ENCODE peak calls at places on chromosome 9, in four cellular contexts. R, E, Z and S are unnamed samples.

GRCh38 chr9:134617246-134617645 is 24.4 kb upstream of the COL5A1 start:
- DNase-seq in Z (peak), E (no peak), R (no peak), S (no peak)

GRCh38 chr9:90445391-90445790 is 197.2 kb downstream of the DIRAS2 start:
- DNase-seq in R (peak), E (no peak), Z (no peak), S (no peak)

GRCh38 chr9:16125637-16126036 is 572.8 kb downstream of the CCDC171 start:
- DNase-seq in R (no peak), E (no peak), Z (no peak), S (no peak)

GRCh38 chr9:105697871-105698270 is 3.5 kb downstream of the TMEM38B start:
- DNase-seq in E (no peak), Z (no peak), R (no peak), S (no peak)

GRCh38 chr9:2093920-2094597 is 78.9 kb downstream of the SMARCA2 start:
- DNase-seq in Z (peak), E (no peak), R (no peak), S (peak)

GRCh38 chr9:20524776-20525175 is 97.5 kb downstream of the MLLT3 start:
- DNase-seq in Z (peak), E (no peak), R (peak), S (no peak)

GRCh38 chr9:82021198-82021597 is 32.6 kb downstream of the SPATA31D1 start:
- DNase-seq in Z (no peak), R (no peak), E (no peak), S (peak)

GRCh38 chr9:3768698-3769458 is 243.1 kb upstream of the RFX3 start:
- DNase-seq in R (no peak), E (no peak), Z (no peak), S (peak)

GRCh38 chr9:133656211-133657119 is 20.3 kb downstream of the DBH start:
- DNase-seq in R (no peak), E (no peak), Z (no peak), S (no peak)

GRCh38 chr9:4739587-4740372 is 1.2 kb downstream of the AK3 start:
- DNase-seq in R (peak), Z (no peak), E (no peak), S (no peak)

GRCh38 chr9:6305954-6306563 is 22.1 kb upstream of the TPD52L3 start:
- DNase-seq in R (peak), E (no peak), Z (no peak), S (peak)

GRCh38 chr9:129237195-129237611 is 59.1 kb upstream of the IER5L start:
- DNase-seq in Z (no peak), E (no peak), R (no peak), S (no peak)

GRCh38 chr9:88742483-88742882 is 207.5 kb downstream of the NXNL2 start:
- DNase-seq in Z (no peak), E (peak), R (no peak), S (peak)

GRCh38 chr9:7318920-7319319 is 480.7 kb downstream of the DMAC1 start:
- DNase-seq in E (no peak), Z (no peak), R (no peak), S (no peak)

GRCh38 chr9:136975624-136976023 is 1.7 kb upstream of the PTGDS start:
- DNase-seq in E (peak), Z (peak), R (no peak), S (peak)

GRCh38 chr9:35691325-35691631 is 1.6 kb upstream of the TPM2 start:
- DNase-seq in E (no peak), Z (peak), R (peak), S (no peak)

GRCh38 chr9:69342769-69343168 is 17.8 kb downstream of the ENTREP1 start:
- DNase-seq in Z (no peak), R (no peak), E (no peak), S (no peak)

GRCh38 chr9:127158995-127159801 is 36.8 kb upstream of the ANGPTL2 start:
- DNase-seq in Z (peak), E (peak), R (peak), S (peak)

GRCh38 chr9:32524558-32525461 is 1.2 kb downstream of the RIGI start:
- DNase-seq in Z (peak), E (no peak), R (no peak), S (no peak)

GRCh38 chr9:111743275-111743674 is 51.5 kb downstream of the SHOC1 start:
- DNase-seq in Z (no peak), E (no peak), R (no peak), S (no peak)

GRCh38 chr9:130433168-130433946 is 11.4 kb upstream of the ASS1 start:
- DNase-seq in Z (peak), R (peak), E (no peak), S (no peak)

GRCh38 chr9:127140181-127140580 is 17.7 kb upstream of the ANGPTL2 start:
- DNase-seq in E (no peak), R (no peak), Z (no peak), S (no peak)

GRCh38 chr9:13787234-13787833 is 507.8 kb upstream of the MPDZ start:
- DNase-seq in E (no peak), Z (no peak), R (no peak), S (no peak)

GRCh38 chr9:114276908-114277821 is 45.7 kb upstream of the ORM1 start:
- DNase-seq in Z (peak), E (no peak), R (no peak), S (peak)

GRCh38 chr9:18238752-18239151 is 235.2 kb upstream of the ADAMTSL1 start:
- DNase-seq in R (no peak), E (no peak), Z (no peak), S (peak)

GRCh38 chr9:272251-273213 is 57.9 kb downstream of the DOCK8 start:
- DNase-seq in E (no peak), Z (no peak), R (no peak), S (no peak)

GRCh38 chr9:91407580-91408275 is 15.9 kb downstream of the NFIL3 start:
- DNase-seq in Z (no peak), R (no peak), E (no peak), S (no peak)

GRCh38 chr9:27150758-27151431 is 41.9 kb downstream of the TEK start:
- DNase-seq in Z (no peak), E (no peak), R (no peak), S (no peak)

GRCh38 chr9:125889122-125889523 is 141.9 kb downstream of the PBX3 start:
- DNase-seq in Z (no peak), E (peak), R (peak), S (no peak)

GRCh38 chr9:7150153-7150890 is 392.5 kb downstream of the KDM4C start:
- DNase-seq in R (no peak), E (no peak), Z (no peak), S (no peak)

GRCh38 chr9:89661956-89662717 is 57.3 kb downstream of the GADD45G start:
- DNase-seq in Z (peak), E (peak), R (peak), S (peak)

GRCh38 chr9:89278551-89278950 is 32.4 kb upstream of the CKS2 start:
- DNase-seq in E (no peak), Z (no peak), R (peak), S (no peak)

GRCh38 chr9:82147798-82148440 is 159.3 kb downstream of the SPATA31D1 start:
- DNase-seq in E (no peak), R (no peak), Z (no peak), S (no peak)

GRCh38 chr9:21324040-21324439 is 11.2 kb downstream of the KLHL9 start:
- DNase-seq in E (no peak), Z (no peak), R (no peak), S (no peak)